ENCODE peak calls at places on chromosomes 11 and 22, in five cellular contexts. J, N, L, D and F are unnamed samples.

GRCh38 chr11:2399488-2400068 is 972 bp upstream of the TSSC4 start:
- DNase-seq in J (no peak), N (no peak), L (no peak), D (no peak), F (no peak)

GRCh38 chr11:115051938-115052590 is 373.7 kb downstream of the NXPE2 start:
- DNase-seq in J (no peak), N (no peak), L (no peak), D (no peak), F (no peak)

GRCh38 chr11:2447253-2447950 is 2.6 kb downstream of the KCNQ1 start:
- DNase-seq in J (no peak), N (no peak), L (no peak), D (no peak), F (no peak)

GRCh38 chr11:67630943-67631331 is 1.2 kb upstream of the NUDT8 start:
- DNase-seq in J (no peak), N (no peak), L (no peak), D (no peak), F (no peak)

GRCh38 chr22:28186641-28187040 is 267.6 kb upstream of the PITPNB start:
- DNase-seq in J (no peak), N (no peak), L (no peak), D (no peak), F (no peak)

GRCh38 chr11:65847746-65848145 is 10.2 kb downstream of the CFL1 start:
- DNase-seq in J (no peak), N (no peak), L (no peak), D (no peak), F (no peak)

GRCh38 chr11:12106501-12106900 is 3.9 kb upstream of the MICAL2 start:
- DNase-seq in J (no peak), N (no peak), L (no peak), D (no peak), F (no peak)

GRCh38 chr11:44325698-44326097 is 15.8 kb upstream of the ALX4 start:
- DNase-seq in J (no peak), N (no peak), L (no peak), D (no peak), F (no peak)

GRCh38 chr11:59783632-59784090 is 26.9 kb downstream of the MRPL16 start:
- DNase-seq in J (no peak), N (no peak), L (no peak), D (no peak), F (no peak)

GRCh38 chr11:116376547-116376946 is 396.2 kb downstream of the BUD13 start:
- DNase-seq in J (no peak), N (no peak), L (no peak), D (peak), F (no peak)

GRCh38 chr11:123233280-123233977 is 38.4 kb upstream of the CLMP start:
- DNase-seq in J (no peak), N (no peak), L (no peak), D (no peak), F (no peak)

GRCh38 chr11:11349051-11349450 is 4.0 kb downstream of the CSNK2A3 start:
- DNase-seq in J (no peak), N (no peak), L (no peak), D (no peak), F (no peak)

GRCh38 chr22:39351689-39352214 is 2.0 kb downstream of the SYNGR1 start:
- DNase-seq in J (no peak), N (no peak), L (no peak), D (no peak), F (peak)

GRCh38 chr11:112366012-112366411 is 105.4 kb upstream of the PLET1 start:
- DNase-seq in J (no peak), N (no peak), L (no peak), D (no peak), F (no peak)

GRCh38 chr11:112697371-112697770 is 263.8 kb upstream of the NCAM1 start:
- DNase-seq in J (peak), N (no peak), L (no peak), D (no peak), F (no peak)

GRCh38 chr22:38262051-38262795 is 10.6 kb downstream of the TMEM184B start:
- DNase-seq in J (no peak), N (no peak), L (peak), D (no peak), F (no peak)

GRCh38 chr22:22810471-22810870 is 77.1 kb upstream of the IGLL5 start:
- DNase-seq in J (no peak), N (no peak), L (no peak), D (no peak), F (no peak)

GRCh38 chr22:19891350-19892248 is 36.9 kb upstream of the GNB1L start:
- DNase-seq in J (peak), N (peak), L (peak), D (peak), F (peak)

GRCh38 chr11:130798280-130798679 is 118.0 kb downstream of the SNX19 start:
- DNase-seq in J (no peak), N (peak), L (no peak), D (no peak), F (no peak)

GRCh38 chr11:97990162-97990920 is 1030.4 kb upstream of the CNTN5 start:
- DNase-seq in J (no peak), N (no peak), L (no peak), D (no peak), F (no peak)

GRCh38 chr11:85299247-85299646 is 327.9 kb downstream of the DLG2 start:
- DNase-seq in J (no peak), N (no peak), L (no peak), D (no peak), F (no peak)

GRCh38 chr22:38074181-38075104 is 9.5 kb downstream of the SLC16A8 start:
- DNase-seq in J (peak), N (peak), L (no peak), D (no peak), F (no peak)

GRCh38 chr11:65496304-65497140 is 2.3 kb upstream of the MALAT1 start:
- DNase-seq in J (peak), N (no peak), L (no peak), D (peak), F (no peak)

GRCh38 chr11:20163778-20164133 is 3.5 kb upstream of the DBX1 start:
- DNase-seq in J (no peak), N (no peak), L (no peak), D (peak), F (no peak)

GRCh38 chr11:134923441-134923840 is 511.4 kb upstream of the B3GAT1 start:
- DNase-seq in J (no peak), N (no peak), L (no peak), D (no peak), F (no peak)

GRCh38 chr11:126394036-126394435 is 38.5 kb downstream of the ST3GAL4 start:
- DNase-seq in J (no peak), N (no peak), L (no peak), D (no peak), F (no peak)

GRCh38 chr11:36488096-36488495 is 22.0 kb downstream of the TRAF6 start:
- DNase-seq in J (no peak), N (no peak), L (no peak), D (no peak), F (peak)

GRCh38 chr11:59200421-59200746 is 12.3 kb downstream of the MPEG1 start:
- DNase-seq in J (no peak), N (no peak), L (peak), D (no peak), F (no peak)

GRCh38 chr22:35752833-35753189 is 35.1 kb downstream of the APOL5 start:
- DNase-seq in J (no peak), N (no peak), L (no peak), D (no peak), F (no peak)

GRCh38 chr22:25134451-25134850 is 65.2 kb upstream of the CRYBB3 start:
- DNase-seq in J (no peak), N (no peak), L (no peak), D (no peak), F (no peak)

GRCh38 chr11:76598426-76598839 is 72.1 kb downstream of the LRRC32 start:
- DNase-seq in J (peak), N (no peak), L (peak), D (peak), F (peak)

GRCh38 chr11:31820438-31820818 is 9.3 kb upstream of the PAX6 start:
- DNase-seq in J (peak), N (no peak), L (no peak), D (no peak), F (no peak)

GRCh38 chr11:46321757-46322156 is 25.5 kb upstream of the DGKZ start:
- DNase-seq in J (no peak), N (no peak), L (no peak), D (no peak), F (no peak)

GRCh38 chr11:99916078-99916477 is 771.0 kb upstream of the ARHGAP42 start:
- DNase-seq in J (no peak), N (no peak), L (no peak), D (no peak), F (no peak)

GRCh38 chr22:20000246-20001081 is 16.2 kb downstream of the ARVCF start:
- DNase-seq in J (no peak), N (no peak), L (no peak), D (no peak), F (no peak)

GRCh38 chr11:120147950-120148270 is 10.0 kb upstream of the TRIM29 start:
- DNase-seq in J (no peak), N (no peak), L (no peak), D (no peak), F (no peak)